ENCODE peak calls at places on chromosomes 3 and 15, in six cellular contexts. R is psoas muscle; G is stimulated activated CD4-positive, alpha-beta T cell treated with anti-CD3 and anti-CD28 coated beads, Interleukin-4, amount 100 ng/mL, for 1 hour; W is A549; N is T follicular helper cell; O is ACHN. Q is an unnamed sample.

GRCh38 chr3:29582310-29582709 is 301.4 kb downstream of the RBMS3 start:
- DNase-seq in R (no peak), G (no peak), W (no peak), N (no peak), O (no peak), Q (no peak)

GRCh38 chr3:108182339-108182738 is 39.9 kb downstream of the IFT57 start:
- DNase-seq in R (no peak), G (no peak), W (no peak), N (no peak), O (no peak), Q (no peak)

GRCh38 chr3:107846282-107846852 is 244.5 kb downstream of the CD47 start:
- DNase-seq in R (peak; percentile 64), G (peak; percentile 43), W (peak; percentile 74), N (no peak), O (peak; percentile 8), Q (peak; percentile 10)

GRCh38 chr3:123618768-123619484 is 34.1 kb upstream of the HACD2 start:
- DNase-seq in R (peak; percentile 56), G (no peak), W (no peak), N (no peak), O (no peak), Q (peak; percentile 27)

GRCh38 chr15:72473670-72474465 is at the start of gene ARIH1:
- DNase-seq in R (peak; percentile 97), G (peak; percentile 97), W (peak; percentile 99), N (peak; percentile 95), O (peak; percentile 92), Q (peak; percentile 95)

GRCh38 chr3:146322216-146322615 is 71.3 kb upstream of the PLSCR4 start:
- DNase-seq in R (no peak), G (no peak), W (no peak), N (no peak), O (no peak), Q (no peak)

GRCh38 chr3:134249935-134250716 is 533 bp downstream of the RYK start:
- DNase-seq in R (peak; percentile 66), G (peak; percentile 51), W (peak; percentile 37), N (peak; percentile 12), O (peak; percentile 51), Q (no peak)

GRCh38 chr15:99102332-99103235 is 2.3 kb upstream of the SYNM start:
- DNase-seq in R (no peak), G (no peak), W (no peak), N (no peak), O (no peak), Q (no peak)

GRCh38 chr15:82021992-82022391 is 23.8 kb downstream of the MEX3B start:
- DNase-seq in R (no peak), G (no peak), W (no peak), N (no peak), O (no peak), Q (no peak)

GRCh38 chr3:189355481-189356201 is 183.9 kb downstream of the TPRG1 start:
- DNase-seq in R (no peak), G (peak; percentile 15), W (peak; percentile 89), N (peak; percentile 13), O (no peak), Q (no peak)

GRCh38 chr15:29065571-29065970 is 179.8 kb downstream of the APBA2 start:
- DNase-seq in R (no peak), G (no peak), W (no peak), N (no peak), O (no peak), Q (no peak)

Q was measured in amniotic stem cell.